ENCODE peak calls at places on chromosomes 7 and 10, in four cellular contexts. One of them, this sample, is unnamed.

GRCh38 chr10:51860257-51860656 is 160.9 kb upstream of the CSTF2T start:
- DNase-seq in right atrium auricular region: peak; percentile 78
- DNase-seq in CD4-positive, alpha-beta T cell: no peak
- DNase-seq in Calu3: no peak
- DNase-seq in this sample: no peak

GRCh38 chr7:25522727-25523126 is 294.4 kb upstream of the NPVF start:
- DNase-seq in right atrium auricular region: no peak
- DNase-seq in CD4-positive, alpha-beta T cell: no peak
- DNase-seq in Calu3: no peak
- DNase-seq in this sample: no peak

GRCh38 chr10:122149607-122150505 is 121.2 kb upstream of the BTBD16 start:
- DNase-seq in right atrium auricular region: peak; percentile 91
- DNase-seq in CD4-positive, alpha-beta T cell: no peak
- DNase-seq in Calu3: no peak
- DNase-seq in this sample: no peak

GRCh38 chr10:117471344-117471874 is 71.1 kb upstream of the EMX2 start:
- DNase-seq in right atrium auricular region: no peak
- DNase-seq in CD4-positive, alpha-beta T cell: no peak
- DNase-seq in Calu3: no peak
- DNase-seq in this sample: no peak

GRCh38 chr7:108561047-108561619 is 8.4 kb downstream of the THAP5 start:
- DNase-seq in right atrium auricular region: no peak
- DNase-seq in CD4-positive, alpha-beta T cell: no peak
- DNase-seq in Calu3: no peak
- DNase-seq in this sample: no peak

GRCh38 chr10:104028146-104028545 is 57.5 kb downstream of the COL17A1 start:
- DNase-seq in right atrium auricular region: no peak
- DNase-seq in CD4-positive, alpha-beta T cell: no peak
- DNase-seq in Calu3: peak; percentile 19
- DNase-seq in this sample: no peak

GRCh38 chr10:114638874-114639625 is 19.0 kb downstream of the ABLIM1 start:
- DNase-seq in right atrium auricular region: no peak
- DNase-seq in CD4-positive, alpha-beta T cell: no peak
- DNase-seq in Calu3: no peak
- DNase-seq in this sample: no peak

GRCh38 chr7:106774768-106775551 is 90.1 kb upstream of the PIK3CG start:
- DNase-seq in right atrium auricular region: no peak
- DNase-seq in CD4-positive, alpha-beta T cell: no peak
- DNase-seq in Calu3: peak; percentile 85
- DNase-seq in this sample: no peak

GRCh38 chr10:113540845-113541553 is 11.9 kb upstream of the HABP2 start:
- DNase-seq in right atrium auricular region: no peak
- DNase-seq in CD4-positive, alpha-beta T cell: no peak
- DNase-seq in Calu3: peak; percentile 9
- DNase-seq in this sample: no peak

GRCh38 chr7:103573479-103574058 is 127.6 kb upstream of the SLC26A5 start:
- DNase-seq in right atrium auricular region: no peak
- DNase-seq in CD4-positive, alpha-beta T cell: no peak
- DNase-seq in Calu3: no peak
- DNase-seq in this sample: no peak

GRCh38 chr7:150842716-150843115 is 9.6 kb upstream of the AOC1 start:
- DNase-seq in right atrium auricular region: peak; percentile 21
- DNase-seq in CD4-positive, alpha-beta T cell: no peak
- DNase-seq in Calu3: no peak
- DNase-seq in this sample: no peak

GRCh38 chr10:125144693-125145623 is 15.4 kb downstream of the CTBP2 start:
- DNase-seq in right atrium auricular region: no peak
- DNase-seq in CD4-positive, alpha-beta T cell: no peak
- DNase-seq in Calu3: peak; percentile 49
- DNase-seq in this sample: no peak

GRCh38 chr10:95480102-95480900 is 80.9 kb downstream of the SORBS1 start:
- DNase-seq in right atrium auricular region: peak; percentile 91
- DNase-seq in CD4-positive, alpha-beta T cell: no peak
- DNase-seq in Calu3: no peak
- DNase-seq in this sample: no peak
- TF ChIP-seq CTCF in right atrium auricular region: no peak
- TF ChIP-seq CTCF in CD4-positive, alpha-beta T cell: no peak
- TF ChIP-seq CTCF in Calu3: no peak
- TF ChIP-seq CTCF in this sample: no peak

GRCh38 chr10:86586516-86586915 is 64.9 kb upstream of the WAPL start:
- DNase-seq in right atrium auricular region: no peak
- DNase-seq in CD4-positive, alpha-beta T cell: no peak
- DNase-seq in Calu3: no peak
- DNase-seq in this sample: no peak

GRCh38 chr10:86580549-86580886 is 58.9 kb upstream of the WAPL start:
- DNase-seq in right atrium auricular region: no peak
- DNase-seq in CD4-positive, alpha-beta T cell: no peak
- DNase-seq in Calu3: no peak
- DNase-seq in this sample: no peak

GRCh38 chr10:86585037-86585725 is 63.6 kb upstream of the WAPL start:
- DNase-seq in right atrium auricular region: peak; percentile 60
- DNase-seq in CD4-positive, alpha-beta T cell: peak; percentile 78
- DNase-seq in Calu3: peak; percentile 72
- DNase-seq in this sample: peak; percentile 53

GRCh38 chr10:86585726-86586048 is 64.1 kb upstream of the WAPL start:
- DNase-seq in right atrium auricular region: no peak
- DNase-seq in CD4-positive, alpha-beta T cell: no peak
- DNase-seq in Calu3: no peak
- DNase-seq in this sample: no peak

DNA sequence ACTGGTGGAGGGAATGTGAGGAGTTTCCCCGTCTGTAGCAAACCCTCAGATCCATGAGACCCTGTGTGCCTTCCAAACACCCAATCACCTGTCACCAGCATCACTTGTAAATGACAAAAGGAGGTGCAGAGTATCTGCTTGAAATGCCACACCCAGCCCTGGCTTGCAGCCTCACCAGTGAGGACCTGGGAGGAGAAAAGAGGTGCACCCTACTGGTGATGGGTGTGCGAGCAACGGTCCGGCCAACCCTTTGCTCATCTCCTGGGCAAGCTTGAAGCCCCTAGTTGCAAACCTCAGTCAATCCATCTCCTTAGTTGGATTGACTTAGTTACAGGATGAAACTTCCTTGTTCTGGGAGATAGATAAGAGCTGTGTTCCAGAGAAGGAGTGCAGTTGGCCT is 62.4 kb upstream of the WAPL start:
- DNase-seq in right atrium auricular region: no peak
- DNase-seq in CD4-positive, alpha-beta T cell: no peak
- DNase-seq in Calu3: no peak
- DNase-seq in this sample: no peak
- TF ChIP-seq CTCF in right atrium auricular region: no peak
- TF ChIP-seq CTCF in CD4-positive, alpha-beta T cell: peak; percentile 16
- TF ChIP-seq CTCF in Calu3: no peak
- TF ChIP-seq CTCF in this sample: no peak

GRCh38 chr7:1883834-1884582 is 213.9 kb downstream of the ELFN1 start:
- DNase-seq in right atrium auricular region: no peak
- DNase-seq in CD4-positive, alpha-beta T cell: no peak
- DNase-seq in Calu3: no peak
- DNase-seq in this sample: no peak
- TF ChIP-seq CTCF in right atrium auricular region: no peak
- TF ChIP-seq CTCF in CD4-positive, alpha-beta T cell: no peak
- TF ChIP-seq CTCF in Calu3: peak; percentile 44
- TF ChIP-seq CTCF in this sample: no peak

DNA sequence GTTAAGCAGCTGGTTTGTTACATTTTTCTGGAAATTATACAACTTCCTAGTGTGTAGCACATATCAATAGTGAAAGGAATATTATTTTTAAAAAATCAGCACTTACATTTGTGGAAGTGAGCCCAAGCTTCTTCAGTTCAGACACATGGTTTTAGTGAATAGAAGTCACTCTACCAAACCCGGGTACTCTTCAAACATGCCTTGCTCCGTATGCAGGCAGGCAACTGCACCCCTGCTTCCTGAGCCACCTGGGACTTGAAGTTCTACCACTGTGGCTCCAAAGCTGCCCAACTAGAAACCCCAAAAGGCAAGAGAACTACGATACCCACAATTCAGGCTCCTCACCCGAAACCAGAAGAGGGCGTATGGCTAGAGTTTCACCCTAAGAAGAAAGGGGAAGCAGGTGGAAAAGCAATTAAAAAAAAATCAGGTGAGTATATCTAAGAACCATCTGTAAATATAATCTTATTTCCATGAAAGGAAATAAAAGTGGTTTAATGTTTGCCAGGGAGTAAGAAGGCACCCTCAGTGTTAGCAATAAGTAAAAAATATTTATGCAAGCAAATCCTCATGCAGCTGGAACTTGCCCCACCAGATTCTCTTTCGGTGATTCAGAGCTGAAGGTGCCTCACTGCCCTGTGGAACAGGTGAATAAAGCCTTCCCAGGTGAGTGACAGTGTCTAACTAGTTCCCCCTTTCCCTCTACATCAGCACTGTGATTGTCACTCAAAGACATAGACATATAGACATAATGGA is at the start of gene MACC1:
- DNase-seq in right atrium auricular region: no peak
- DNase-seq in CD4-positive, alpha-beta T cell: no peak
- DNase-seq in Calu3: peak; percentile 96
- DNase-seq in this sample: no peak
- TF ChIP-seq CTCF in right atrium auricular region: no peak
- TF ChIP-seq CTCF in CD4-positive, alpha-beta T cell: no peak
- TF ChIP-seq CTCF in Calu3: peak; percentile 79
- TF ChIP-seq CTCF in this sample: no peak

DNA sequence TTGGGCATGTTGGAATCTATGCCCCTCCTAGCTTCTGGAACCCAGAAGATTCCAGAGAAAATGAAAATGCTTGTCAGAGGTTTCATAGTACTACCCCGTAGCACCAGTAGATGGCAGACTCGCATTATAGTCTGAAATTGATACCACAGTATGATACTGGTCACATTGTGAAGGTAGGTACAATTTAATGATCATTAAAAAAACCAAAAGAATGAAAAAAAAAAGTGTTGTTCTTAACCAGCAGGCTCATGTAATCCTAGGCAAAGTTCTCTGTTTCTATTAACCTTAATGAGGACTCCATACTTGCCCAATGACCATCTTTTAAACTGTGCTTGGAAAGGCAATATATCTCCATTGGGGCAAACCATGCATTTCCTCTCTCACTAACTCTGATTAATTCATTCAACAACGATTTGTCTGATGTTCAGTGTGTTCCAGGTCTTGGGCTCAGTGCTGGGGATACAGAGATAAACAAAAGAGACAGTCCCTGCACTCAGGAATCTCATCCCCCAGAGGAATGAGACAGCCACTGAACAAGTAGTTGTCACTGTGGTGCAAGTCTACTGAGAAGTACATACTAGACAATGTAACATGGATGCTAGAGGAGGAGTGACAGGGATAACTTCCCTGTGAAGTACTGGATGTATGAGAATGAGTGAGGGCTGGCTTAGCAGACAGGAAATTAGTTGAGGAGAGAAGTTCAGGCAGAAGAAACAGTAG is 223.5 kb upstream of the PHYHIPL start:
- DNase-seq in right atrium auricular region: peak; percentile 66
- DNase-seq in CD4-positive, alpha-beta T cell: no peak
- DNase-seq in Calu3: peak; percentile 65
- DNase-seq in this sample: no peak
- TF ChIP-seq CTCF in right atrium auricular region: peak; percentile 76
- TF ChIP-seq CTCF in CD4-positive, alpha-beta T cell: peak; percentile 11
- TF ChIP-seq CTCF in Calu3: peak; percentile 75
- TF ChIP-seq CTCF in this sample: no peak

DNA sequence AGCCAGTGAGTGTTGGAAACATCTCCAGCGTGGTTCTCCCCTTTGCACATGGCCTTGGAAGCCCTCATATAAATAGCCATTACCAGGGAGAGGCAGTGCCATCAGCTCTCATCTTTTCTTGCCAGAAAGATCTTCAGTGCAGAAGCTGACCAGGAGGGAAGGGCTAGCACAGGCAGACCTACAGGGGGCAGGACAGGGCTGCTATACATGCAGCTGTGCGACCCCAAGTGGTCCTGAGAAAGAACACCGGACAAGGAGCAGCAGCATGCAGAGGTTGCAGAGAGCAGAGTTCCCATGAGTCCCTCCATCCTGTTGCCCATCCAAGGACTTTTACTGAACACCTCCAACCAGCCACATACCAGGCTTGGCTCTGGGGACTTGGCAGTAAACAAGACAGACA is 17.1 kb downstream of the GRID1 start:
- DNase-seq in right atrium auricular region: no peak
- DNase-seq in CD4-positive, alpha-beta T cell: no peak
- DNase-seq in Calu3: no peak
- DNase-seq in this sample: no peak
- TF ChIP-seq CTCF in right atrium auricular region: no peak
- TF ChIP-seq CTCF in CD4-positive, alpha-beta T cell: no peak
- TF ChIP-seq CTCF in Calu3: no peak
- TF ChIP-seq CTCF in this sample: no peak

DNA sequence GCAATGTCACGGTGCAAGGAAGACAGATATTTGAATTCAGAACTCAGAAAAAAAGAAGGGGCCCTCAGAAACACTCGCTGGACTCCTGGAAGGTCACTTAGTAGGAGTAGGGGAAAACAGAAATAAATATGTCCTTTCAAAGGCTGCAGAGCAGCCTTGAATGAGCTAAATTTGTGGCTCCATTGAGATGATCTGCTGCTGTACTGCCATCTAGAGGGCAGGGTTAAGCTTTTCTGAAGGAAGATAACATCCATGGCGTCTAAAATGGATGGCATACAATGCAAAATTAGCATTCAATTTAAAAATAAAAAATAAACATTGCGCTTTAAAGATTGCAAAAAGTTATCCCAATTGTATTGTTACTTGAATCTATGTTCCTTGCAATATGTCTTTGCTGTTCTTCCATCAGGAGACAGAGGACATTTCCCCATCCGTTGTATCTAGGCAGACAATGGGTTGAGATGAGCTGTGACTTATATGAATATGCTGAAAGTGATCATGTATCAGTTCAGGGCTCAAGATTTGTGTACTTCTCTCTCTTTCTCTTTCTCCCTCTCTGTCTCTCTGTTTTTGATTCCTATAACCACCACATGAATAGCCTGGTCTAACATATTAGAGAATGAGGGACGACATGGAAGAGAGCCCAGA is 642.2 kb downstream of the SH2D4B start:
- DNase-seq in right atrium auricular region: no peak
- DNase-seq in CD4-positive, alpha-beta T cell: no peak
- DNase-seq in Calu3: peak; percentile 54
- DNase-seq in this sample: no peak
- TF ChIP-seq CTCF in right atrium auricular region: no peak
- TF ChIP-seq CTCF in CD4-positive, alpha-beta T cell: no peak
- TF ChIP-seq CTCF in Calu3: peak; percentile 29
- TF ChIP-seq CTCF in this sample: no peak

DNA sequence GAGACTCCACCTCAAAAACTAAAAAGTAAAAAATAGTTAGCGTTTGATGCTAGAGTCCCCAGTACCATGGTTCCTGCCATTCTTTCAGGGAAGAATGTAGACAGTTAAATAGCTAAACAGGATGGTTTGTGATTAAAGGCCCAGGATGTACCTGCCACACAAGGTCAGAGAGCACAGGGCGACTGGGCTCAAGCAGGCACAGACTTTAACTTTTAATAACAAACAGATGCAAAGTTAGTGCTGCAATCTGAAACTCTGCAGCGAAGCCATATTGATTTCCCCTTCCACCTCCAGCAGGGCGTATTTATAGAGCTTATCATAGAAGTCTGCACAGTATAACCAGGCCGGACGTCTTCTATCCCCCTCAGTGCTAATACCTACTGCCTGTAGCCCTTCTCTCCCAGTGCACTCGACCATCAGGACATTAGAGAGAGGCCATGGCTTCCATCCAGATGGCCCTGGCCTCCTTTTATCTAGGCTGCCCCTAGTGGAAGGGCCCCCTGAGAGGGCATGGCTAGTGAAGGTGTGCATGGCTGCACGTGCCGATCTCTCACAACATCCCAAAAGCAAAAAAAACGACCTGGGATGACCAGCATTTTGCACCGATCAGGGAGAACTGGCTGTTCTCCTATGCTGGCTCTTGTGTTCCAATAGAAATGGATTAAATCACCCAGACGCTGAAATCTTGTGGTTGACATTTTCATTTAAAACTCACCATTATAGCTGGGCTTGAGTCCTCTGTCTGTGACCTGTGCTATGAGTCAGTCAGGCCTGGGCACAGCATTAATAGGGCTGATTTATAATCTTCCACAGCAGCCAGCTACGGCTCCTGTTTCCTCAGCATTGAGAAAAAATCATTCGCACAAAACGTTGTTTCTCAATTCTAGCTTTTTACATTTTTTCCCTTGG is 7.6 kb upstream of the BAG3 start:
- DNase-seq in right atrium auricular region: no peak
- DNase-seq in CD4-positive, alpha-beta T cell: no peak
- DNase-seq in Calu3: no peak
- DNase-seq in this sample: no peak
- TF ChIP-seq CTCF in right atrium auricular region: no peak
- TF ChIP-seq CTCF in CD4-positive, alpha-beta T cell: no peak
- TF ChIP-seq CTCF in Calu3: no peak
- TF ChIP-seq CTCF in this sample: no peak

This sample was measured in natural killer cell.